ENCODE peak calls at places on chromosomes 12 and 14, in ten cellular contexts. One of them, this sample, is unnamed.

GRCh38 chr14:70822706-70823185 is 13.4 kb upstream of the MAP3K9 start:
- DNase-seq in heart left ventricle: peak
- DNase-seq in NB4: peak
- DNase-seq in astrocyte of the cerebellum: no peak
- DNase-seq in Peyer's patch: peak
- DNase-seq in PC-3: no peak
- DNase-seq in left ventricle myocardium inferior: peak
- DNase-seq in progenitor cell of endocrine pancreas: peak
- DNase-seq in cardiac fibroblast: peak
- DNase-seq in astrocyte of the spinal cord: no peak
- DNase-seq in this sample: no peak

GRCh38 chr12:45518516-45519235 is 210.8 kb upstream of the ARID2 start:
- DNase-seq in PC-3: no peak
- DNase-seq in progenitor cell of endocrine pancreas: no peak
- DNase-seq in left ventricle myocardium inferior: no peak
- DNase-seq in Peyer's patch: no peak
- DNase-seq in astrocyte of the cerebellum: no peak
- DNase-seq in NB4: peak
- DNase-seq in cardiac fibroblast: no peak
- DNase-seq in astrocyte of the spinal cord: no peak
- DNase-seq in heart left ventricle: no peak
- DNase-seq in this sample: no peak

GRCh38 chr14:89702151-89702936 is 252.2 kb downstream of the EFCAB11 start:
- DNase-seq in astrocyte of the spinal cord: peak
- DNase-seq in cardiac fibroblast: peak
- DNase-seq in NB4: no peak
- DNase-seq in progenitor cell of endocrine pancreas: no peak
- DNase-seq in Peyer's patch: no peak
- DNase-seq in heart left ventricle: peak
- DNase-seq in left ventricle myocardium inferior: peak
- DNase-seq in PC-3: no peak
- DNase-seq in astrocyte of the cerebellum: peak
- DNase-seq in this sample: no peak

GRCh38 chr14:61671086-61671485 is 24.2 kb upstream of the HIF1A start:
- DNase-seq in cardiac fibroblast: no peak
- DNase-seq in progenitor cell of endocrine pancreas: no peak
- DNase-seq in left ventricle myocardium inferior: no peak
- DNase-seq in astrocyte of the spinal cord: no peak
- DNase-seq in heart left ventricle: no peak
- DNase-seq in NB4: no peak
- DNase-seq in Peyer's patch: no peak
- DNase-seq in astrocyte of the cerebellum: no peak
- DNase-seq in PC-3: no peak
- DNase-seq in this sample: no peak

GRCh38 chr12:69342407-69342806 is 5.8 kb upstream of the LYZ start:
- DNase-seq in astrocyte of the cerebellum: no peak
- DNase-seq in PC-3: no peak
- DNase-seq in Peyer's patch: no peak
- DNase-seq in heart left ventricle: no peak
- DNase-seq in left ventricle myocardium inferior: no peak
- DNase-seq in cardiac fibroblast: no peak
- DNase-seq in progenitor cell of endocrine pancreas: no peak
- DNase-seq in astrocyte of the spinal cord: no peak
- DNase-seq in NB4: peak
- DNase-seq in this sample: no peak

GRCh38 chr12:3559601-3560294 is 68.7 kb downstream of the PRMT8 start:
- DNase-seq in progenitor cell of endocrine pancreas: no peak
- DNase-seq in astrocyte of the spinal cord: no peak
- DNase-seq in PC-3: no peak
- DNase-seq in heart left ventricle: no peak
- DNase-seq in Peyer's patch: no peak
- DNase-seq in cardiac fibroblast: no peak
- DNase-seq in NB4: no peak
- DNase-seq in left ventricle myocardium inferior: no peak
- DNase-seq in astrocyte of the cerebellum: no peak
- DNase-seq in this sample: no peak

GRCh38 chr12:13044002-13044858 is at the start of gene FAM234B:
- DNase-seq in NB4: peak
- DNase-seq in astrocyte of the cerebellum: no peak
- DNase-seq in progenitor cell of endocrine pancreas: peak
- DNase-seq in cardiac fibroblast: peak
- DNase-seq in astrocyte of the spinal cord: peak
- DNase-seq in heart left ventricle: peak
- DNase-seq in Peyer's patch: peak
- DNase-seq in PC-3: peak
- DNase-seq in left ventricle myocardium inferior: peak
- DNase-seq in this sample: peak

GRCh38 chr12:38898001-38898684 is 7.2 kb downstream of the CPNE8 start:
- DNase-seq in heart left ventricle: no peak
- DNase-seq in astrocyte of the spinal cord: no peak
- DNase-seq in Peyer's patch: no peak
- DNase-seq in progenitor cell of endocrine pancreas: no peak
- DNase-seq in NB4: no peak
- DNase-seq in cardiac fibroblast: no peak
- DNase-seq in PC-3: no peak
- DNase-seq in astrocyte of the cerebellum: no peak
- DNase-seq in left ventricle myocardium inferior: no peak
- DNase-seq in this sample: no peak

GRCh38 chr12:105861232-105861631 is 277.5 kb downstream of the NUAK1 start:
- DNase-seq in progenitor cell of endocrine pancreas: no peak
- DNase-seq in PC-3: no peak
- DNase-seq in Peyer's patch: no peak
- DNase-seq in cardiac fibroblast: no peak
- DNase-seq in left ventricle myocardium inferior: no peak
- DNase-seq in NB4: no peak
- DNase-seq in heart left ventricle: no peak
- DNase-seq in astrocyte of the spinal cord: no peak
- DNase-seq in astrocyte of the cerebellum: no peak
- DNase-seq in this sample: no peak

GRCh38 chr12:127893875-127894635 is 372.9 kb upstream of the TMEM132C start:
- DNase-seq in heart left ventricle: no peak
- DNase-seq in astrocyte of the spinal cord: no peak
- DNase-seq in cardiac fibroblast: no peak
- DNase-seq in Peyer's patch: no peak
- DNase-seq in PC-3: peak
- DNase-seq in NB4: peak
- DNase-seq in astrocyte of the cerebellum: no peak
- DNase-seq in progenitor cell of endocrine pancreas: no peak
- DNase-seq in left ventricle myocardium inferior: no peak
- DNase-seq in this sample: no peak

GRCh38 chr12:108360487-108360886 is 21.4 kb upstream of the CMKLR1 start:
- DNase-seq in astrocyte of the cerebellum: peak
- DNase-seq in progenitor cell of endocrine pancreas: no peak
- DNase-seq in astrocyte of the spinal cord: peak
- DNase-seq in NB4: peak
- DNase-seq in PC-3: no peak
- DNase-seq in heart left ventricle: no peak
- DNase-seq in Peyer's patch: no peak
- DNase-seq in left ventricle myocardium inferior: no peak
- DNase-seq in cardiac fibroblast: no peak
- DNase-seq in this sample: peak

GRCh38 chr12:68856510-68856909 is 48.5 kb downstream of the MDM2 start:
- DNase-seq in heart left ventricle: no peak
- DNase-seq in Peyer's patch: no peak
- DNase-seq in astrocyte of the spinal cord: no peak
- DNase-seq in NB4: no peak
- DNase-seq in PC-3: no peak
- DNase-seq in progenitor cell of endocrine pancreas: no peak
- DNase-seq in cardiac fibroblast: no peak
- DNase-seq in left ventricle myocardium inferior: no peak
- DNase-seq in astrocyte of the cerebellum: no peak
- DNase-seq in this sample: no peak

GRCh38 chr12:68971404-68971803 is 38.4 kb upstream of the CPM start:
- DNase-seq in Peyer's patch: no peak
- DNase-seq in left ventricle myocardium inferior: no peak
- DNase-seq in NB4: no peak
- DNase-seq in progenitor cell of endocrine pancreas: no peak
- DNase-seq in astrocyte of the spinal cord: peak
- DNase-seq in cardiac fibroblast: peak
- DNase-seq in astrocyte of the cerebellum: no peak
- DNase-seq in heart left ventricle: no peak
- DNase-seq in PC-3: peak
- DNase-seq in this sample: peak

GRCh38 chr12:97760601-97761000 is 298.0 kb downstream of the RMST start:
- DNase-seq in progenitor cell of endocrine pancreas: no peak
- DNase-seq in NB4: no peak
- DNase-seq in cardiac fibroblast: peak
- DNase-seq in left ventricle myocardium inferior: no peak
- DNase-seq in astrocyte of the cerebellum: no peak
- DNase-seq in astrocyte of the spinal cord: no peak
- DNase-seq in PC-3: no peak
- DNase-seq in Peyer's patch: no peak
- DNase-seq in heart left ventricle: no peak
- DNase-seq in this sample: no peak

GRCh38 chr14:96581902-96582640 is 79.9 kb downstream of the PAPOLA start:
- DNase-seq in cardiac fibroblast: no peak
- DNase-seq in progenitor cell of endocrine pancreas: no peak
- DNase-seq in left ventricle myocardium inferior: no peak
- DNase-seq in astrocyte of the spinal cord: no peak
- DNase-seq in astrocyte of the cerebellum: no peak
- DNase-seq in Peyer's patch: no peak
- DNase-seq in NB4: no peak
- DNase-seq in heart left ventricle: no peak
- DNase-seq in PC-3: no peak
- DNase-seq in this sample: peak

GRCh38 chr14:87491816-87492215 is 501.2 kb downstream of the GALC start:
- DNase-seq in Peyer's patch: no peak
- DNase-seq in PC-3: peak
- DNase-seq in heart left ventricle: no peak
- DNase-seq in left ventricle myocardium inferior: no peak
- DNase-seq in NB4: no peak
- DNase-seq in astrocyte of the cerebellum: no peak
- DNase-seq in astrocyte of the spinal cord: no peak
- DNase-seq in cardiac fibroblast: no peak
- DNase-seq in progenitor cell of endocrine pancreas: no peak
- DNase-seq in this sample: no peak

GRCh38 chr14:63633801-63634200 is 7.9 kb downstream of the WDR89 start:
- DNase-seq in astrocyte of the spinal cord: no peak
- DNase-seq in Peyer's patch: no peak
- DNase-seq in PC-3: peak
- DNase-seq in progenitor cell of endocrine pancreas: no peak
- DNase-seq in heart left ventricle: no peak
- DNase-seq in astrocyte of the cerebellum: no peak
- DNase-seq in NB4: no peak
- DNase-seq in left ventricle myocardium inferior: no peak
- DNase-seq in cardiac fibroblast: peak
- DNase-seq in this sample: no peak
- TF ChIP-seq CTCF in astrocyte of the spinal cord: peak
- TF ChIP-seq CTCF in Peyer's patch: no peak
- TF ChIP-seq CTCF in PC-3: peak
- TF ChIP-seq CTCF in progenitor cell of endocrine pancreas: no peak
- TF ChIP-seq CTCF in heart left ventricle: no peak
- TF ChIP-seq CTCF in astrocyte of the cerebellum: no peak
- TF ChIP-seq CTCF in NB4: no peak
- TF ChIP-seq CTCF in left ventricle myocardium inferior: no peak
- TF ChIP-seq CTCF in cardiac fibroblast: peak
- TF ChIP-seq CTCF in this sample: no peak

GRCh38 chr12:51590347-51591019 is 550 bp upstream of the SCN8A start:
- DNase-seq in progenitor cell of endocrine pancreas: peak
- DNase-seq in Peyer's patch: peak
- DNase-seq in PC-3: peak
- DNase-seq in astrocyte of the spinal cord: peak
- DNase-seq in NB4: peak
- DNase-seq in heart left ventricle: peak
- DNase-seq in astrocyte of the cerebellum: peak
- DNase-seq in cardiac fibroblast: peak
- DNase-seq in left ventricle myocardium inferior: peak
- DNase-seq in this sample: peak
- TF ChIP-seq CTCF in progenitor cell of endocrine pancreas: peak
- TF ChIP-seq CTCF in Peyer's patch: no peak
- TF ChIP-seq CTCF in PC-3: peak
- TF ChIP-seq CTCF in astrocyte of the spinal cord: peak
- TF ChIP-seq CTCF in NB4: peak
- TF ChIP-seq CTCF in heart left ventricle: peak
- TF ChIP-seq CTCF in astrocyte of the cerebellum: peak
- TF ChIP-seq CTCF in cardiac fibroblast: no peak
- TF ChIP-seq CTCF in left ventricle myocardium inferior: peak
- TF ChIP-seq CTCF in this sample: peak

DNA sequence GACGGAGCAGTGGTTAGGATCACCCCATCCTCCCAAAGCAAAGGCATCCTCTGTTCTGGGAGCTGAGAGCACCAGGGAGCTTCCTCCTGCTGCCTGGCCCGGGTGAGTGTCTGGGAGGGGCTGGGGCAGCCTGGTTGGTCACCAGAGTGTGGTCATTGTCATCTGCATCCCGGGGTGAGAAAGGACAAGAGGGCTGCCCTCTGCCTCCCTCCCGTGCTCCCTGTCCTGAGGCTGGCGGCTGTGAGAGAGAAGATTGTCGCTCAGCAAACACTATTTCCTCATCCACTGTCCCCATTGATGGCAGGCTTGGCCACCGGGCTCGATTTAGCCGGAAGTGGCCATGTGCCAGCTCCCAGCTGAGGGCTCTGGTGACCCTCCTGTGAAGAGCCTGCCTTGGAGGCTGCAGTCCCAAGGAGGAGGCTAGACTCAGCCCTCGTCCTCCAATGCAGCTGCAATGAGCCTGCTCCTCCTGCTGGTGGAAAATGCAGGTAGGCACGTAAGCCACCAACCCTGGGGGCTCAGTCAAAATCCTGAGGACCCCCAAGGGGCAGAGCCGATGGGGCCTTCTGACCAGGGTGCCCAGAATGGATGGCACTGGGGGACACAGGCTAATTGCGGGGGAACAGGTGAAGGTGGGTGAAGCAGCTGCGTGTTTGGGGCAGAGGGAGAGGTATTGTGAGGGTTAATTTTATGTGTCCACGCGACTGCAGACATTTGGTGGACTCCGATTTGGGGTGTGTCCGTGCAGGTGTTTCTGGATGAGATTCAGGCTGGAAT is 155.7 kb downstream of the KIF26A start:
- DNase-seq in NB4: no peak
- DNase-seq in Peyer's patch: peak
- DNase-seq in astrocyte of the spinal cord: no peak
- DNase-seq in heart left ventricle: no peak
- DNase-seq in cardiac fibroblast: no peak
- DNase-seq in left ventricle myocardium inferior: peak
- DNase-seq in PC-3: peak
- DNase-seq in astrocyte of the cerebellum: no peak
- DNase-seq in progenitor cell of endocrine pancreas: no peak
- DNase-seq in this sample: peak
- TF ChIP-seq CTCF in NB4: peak
- TF ChIP-seq CTCF in Peyer's patch: no peak
- TF ChIP-seq CTCF in astrocyte of the spinal cord: no peak
- TF ChIP-seq CTCF in heart left ventricle: no peak
- TF ChIP-seq CTCF in cardiac fibroblast: no peak
- TF ChIP-seq CTCF in left ventricle myocardium inferior: no peak
- TF ChIP-seq CTCF in PC-3: peak
- TF ChIP-seq CTCF in astrocyte of the cerebellum: no peak
- TF ChIP-seq CTCF in progenitor cell of endocrine pancreas: peak
- TF ChIP-seq CTCF in this sample: peak

DNA sequence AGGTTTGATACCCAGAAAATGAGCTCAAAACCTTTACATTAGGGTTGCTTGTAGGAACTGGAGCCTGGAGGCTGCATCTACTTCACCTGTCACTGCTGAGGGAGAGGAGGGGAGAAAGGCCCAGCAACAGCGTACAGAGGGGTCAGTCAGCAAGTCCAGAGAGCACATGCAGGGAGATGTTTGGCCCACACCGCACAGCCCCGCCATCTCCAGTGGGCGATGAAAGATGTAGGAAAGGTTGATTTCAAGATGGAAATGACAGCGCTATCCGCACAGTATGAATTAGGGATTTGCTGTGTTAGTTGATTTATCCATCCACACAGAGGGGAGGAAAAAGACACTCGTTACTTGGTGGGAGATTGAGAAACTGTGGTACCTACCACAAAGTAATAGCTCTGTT is 112.5 kb downstream of the GCH1 start:
- DNase-seq in cardiac fibroblast: no peak
- DNase-seq in Peyer's patch: no peak
- DNase-seq in NB4: no peak
- DNase-seq in PC-3: no peak
- DNase-seq in left ventricle myocardium inferior: no peak
- DNase-seq in heart left ventricle: no peak
- DNase-seq in astrocyte of the cerebellum: no peak
- DNase-seq in astrocyte of the spinal cord: no peak
- DNase-seq in progenitor cell of endocrine pancreas: no peak
- DNase-seq in this sample: no peak
- TF ChIP-seq CTCF in cardiac fibroblast: no peak
- TF ChIP-seq CTCF in Peyer's patch: no peak
- TF ChIP-seq CTCF in NB4: no peak
- TF ChIP-seq CTCF in PC-3: no peak
- TF ChIP-seq CTCF in left ventricle myocardium inferior: no peak
- TF ChIP-seq CTCF in heart left ventricle: no peak
- TF ChIP-seq CTCF in astrocyte of the cerebellum: no peak
- TF ChIP-seq CTCF in astrocyte of the spinal cord: no peak
- TF ChIP-seq CTCF in progenitor cell of endocrine pancreas: no peak
- TF ChIP-seq CTCF in this sample: no peak

This sample was measured in MCF 10A.